ENCODE peak calls at places on chromosomes 13 and 19, in nine cellular contexts. Y is osteocyte; V is stimulated activated CD8-positive, alpha-beta memory T cell treated with anti-CD3 and anti-CD28 coated beads, Interleukin-7, amount 100 ng/mL, for 1 hour; C is lower leg skin; K is activated naive CD4-positive, alpha-beta T cell treated with anti-CD3 and anti-CD28 coated beads, Interleukin-2, amount 10 ng/mL, durations not matched to agents 7 days and 5 days; W is stimulated activated naive B cell treated with anti-CD40 and anti-IgM and Interleukin-4, amounts not matched to agents 10 μg/mL and 1 μg/mL and 100 μg/mL, for 72 hours; G is activated CD4-positive, alpha-beta T cell treated with anti-CD3 and anti-CD28 coated beads, Interleukin-2, amount 50 U/mL, for 4 hours; U is activated CD4-positive, CD25-positive, alpha-beta regulatory T cell; M is activated naive CD8-positive, alpha-beta T cell treated with anti-CD3 and anti-CD28 coated beads for 36 hours. R is an unnamed sample.

GRCh38 chr13:102620512-102620911 is 23.7 kb downstream of the TPP2 start:
- DNase-seq in Y (no peak), U (no peak), W (no peak), C (no peak), G (no peak), M (no peak), K (no peak), V (no peak), R (no peak)

GRCh38 chr19:40358773-40359172 is 10.3 kb downstream of the PLD3 start:
- DNase-seq in C (no peak), W (peak), G (no peak), U (no peak), Y (no peak), M (no peak), V (no peak), K (no peak), R (no peak)

GRCh38 chr19:5824791-5825577 is 14.5 kb downstream of the FUT6 start:
- DNase-seq in W (no peak), V (no peak), U (no peak), C (no peak), K (no peak), G (no peak), Y (no peak), M (no peak), R (no peak)

GRCh38 chr19:12858041-12858928 is 20.0 kb downstream of the MAST1 start:
- DNase-seq in C (no peak), Y (no peak), V (no peak), G (no peak), U (no peak), M (no peak), K (no peak), W (no peak), R (no peak)

GRCh38 chr19:5814123-5814839 is 9.4 kb downstream of the NRTN start:
- DNase-seq in V (no peak), W (no peak), M (no peak), K (no peak), Y (no peak), G (no peak), U (no peak), C (no peak), R (no peak)

GRCh38 chr19:35018379-35018778 is 11.9 kb upstream of the SCN1B start:
- DNase-seq in U (no peak), V (no peak), G (no peak), M (no peak), K (no peak), Y (no peak), C (no peak), W (no peak), R (no peak)

GRCh38 chr19:47158367-47158791 is 27.7 kb downstream of the SAE1 start:
- DNase-seq in V (no peak), C (no peak), G (no peak), K (no peak), W (no peak), Y (no peak), M (no peak), U (no peak), R (no peak)

GRCh38 chr19:32041681-32042292 is 303.6 kb upstream of the ZNF507 start:
- DNase-seq in W (no peak), Y (no peak), V (no peak), G (no peak), C (no peak), K (peak), M (peak), U (no peak), R (peak)

GRCh38 chr19:18046066-18046718 is 38.2 kb downstream of the ARRDC2 start:
- DNase-seq in Y (no peak), C (no peak), M (no peak), K (no peak), U (no peak), V (no peak), W (no peak), G (no peak), R (no peak)

GRCh38 chr19:39097299-39097698 is 13.1 kb downstream of the ACP7 start:
- DNase-seq in W (no peak), K (no peak), M (no peak), U (no peak), Y (no peak), V (no peak), G (no peak), C (no peak), R (no peak)

GRCh38 chr13:25733061-25733491 is 318.7 kb downstream of the SHISA2 start:
- DNase-seq in G (no peak), U (no peak), Y (no peak), W (no peak), K (no peak), C (no peak), V (no peak), M (no peak), R (no peak)

GRCh38 chr13:22135446-22135845 is 464.6 kb downstream of the FGF9 start:
- DNase-seq in C (no peak), K (no peak), V (no peak), U (no peak), W (no peak), G (no peak), M (no peak), Y (no peak), R (no peak)

GRCh38 chr19:18364826-18365528 is 21.0 kb upstream of the GDF15 start:
- DNase-seq in W (no peak), U (no peak), G (no peak), K (no peak), V (no peak), Y (no peak), C (peak), M (no peak), R (peak)

GRCh38 chr13:72186730-72187422 is 319.9 kb upstream of the DACH1 start:
- DNase-seq in U (no peak), V (no peak), Y (no peak), K (no peak), M (no peak), G (no peak), C (no peak), W (no peak), R (no peak)

GRCh38 chr13:18996627-18997051 is 185.0 kb downstream of the TUBA3C start:
- DNase-seq in M (no peak), G (no peak), U (no peak), W (no peak), K (no peak), V (no peak), C (no peak), Y (no peak), R (no peak)

GRCh38 chr19:45164577-45165335 is 4.0 kb upstream of the NKPD1 start:
- DNase-seq in Y (no peak), G (peak), V (no peak), K (peak), M (peak), C (peak), U (no peak), W (peak), R (no peak)

GRCh38 chr13:107586216-107586615 is 629.1 kb downstream of the LIG4 start:
- DNase-seq in K (no peak), Y (no peak), M (no peak), W (no peak), G (no peak), V (no peak), C (no peak), U (no peak), R (no peak)

GRCh38 chr19:16293133-16294085 is 31.2 kb upstream of the KLF2 start:
- DNase-seq in G (no peak), U (no peak), Y (no peak), K (no peak), M (no peak), V (no peak), W (no peak), C (peak), R (no peak)

GRCh38 chr13:99399623-99399974 is 92.4 kb upstream of the GPR183 start:
- DNase-seq in M (no peak), V (no peak), U (no peak), C (peak), K (no peak), W (no peak), Y (no peak), G (no peak), R (no peak)

GRCh38 chr19:41957161-41957837 is 1.8 kb downstream of the RABAC1 start:
- DNase-seq in V (no peak), W (no peak), K (no peak), Y (no peak), G (no peak), U (no peak), M (no peak), C (no peak), R (no peak)

GRCh38 chr13:42486711-42487198 is 87.2 kb upstream of the TNFSF11 start:
- DNase-seq in C (no peak), Y (no peak), W (no peak), M (no peak), G (no peak), U (no peak), V (no peak), K (no peak), R (no peak)

GRCh38 chr13:24741016-24741662 is 22.8 kb upstream of the RNF17 start:
- DNase-seq in C (peak), Y (peak), G (no peak), K (no peak), W (no peak), V (no peak), M (no peak), U (no peak), R (no peak)

GRCh38 chr13:96822900-96823299 is 171.4 kb downstream of the OXGR1 start:
- DNase-seq in G (no peak), K (no peak), M (no peak), W (no peak), V (no peak), Y (no peak), C (no peak), U (no peak), R (no peak)

GRCh38 chr13:95304446-95304845 is 3.2 kb upstream of the ABCC4 start:
- DNase-seq in Y (no peak), U (no peak), C (no peak), M (no peak), G (no peak), W (no peak), V (no peak), K (no peak), R (no peak)

GRCh38 chr19:16446108-16447014 is 25.4 kb downstream of the EPS15L1 start:
- DNase-seq in Y (no peak), G (no peak), K (no peak), V (no peak), U (no peak), W (peak), M (no peak), C (no peak), R (no peak)

GRCh38 chr13:113398963-113399754 is 35.2 kb upstream of the GRTP1 start:
- DNase-seq in U (no peak), K (no peak), G (no peak), W (no peak), V (no peak), Y (no peak), M (no peak), C (peak), R (no peak)

GRCh38 chr19:47047272-47047930 is 1.0 kb downstream of the TMEM160 start:
- DNase-seq in U (no peak), G (no peak), K (no peak), Y (no peak), M (no peak), W (no peak), V (no peak), C (no peak), R (no peak)

GRCh38 chr19:35501684-35502083 is 11.4 kb upstream of the KRTDAP start:
- DNase-seq in K (no peak), U (no peak), V (no peak), G (no peak), C (no peak), M (no peak), W (no peak), Y (no peak), R (no peak)

R was measured in SK-N-MC.